ENCODE peak calls at places on chromosomes 12 and 14, in ten cellular contexts. F, H, U, A, W, S, Q, M, C and J are unnamed samples.

GRCh38 chr12:93795352-93795751 is 118.2 kb downstream of the CRADD start:
- DNase-seq in S (no peak), Q (no peak), W (no peak), H (no peak), A (no peak), U (no peak), C (no peak), M (no peak), F (no peak), J (no peak)

GRCh38 chr12:131105736-131106356 is 152.1 kb downstream of the ADGRD1 start:
- DNase-seq in H (no peak), S (no peak), W (no peak), A (peak; percentile 44), C (peak; percentile 16), F (no peak), Q (no peak), U (no peak), M (no peak), J (no peak)

GRCh38 chr12:115383668-115384067 is 699.7 kb upstream of the TBX3 start:
- DNase-seq in A (no peak), S (no peak), M (no peak), C (no peak), F (peak; percentile 97), W (no peak), H (peak; percentile 81), U (no peak), Q (peak; percentile 34), J (no peak)

GRCh38 chr12:124396544-124397398 is 101.9 kb downstream of the RFLNA start:
- DNase-seq in A (no peak), F (no peak), Q (no peak), U (no peak), S (no peak), M (no peak), W (peak; percentile 76), H (no peak), C (peak; percentile 54), J (no peak)

GRCh38 chr14:43640718-43641267 is 866.3 kb downstream of the FSCB start:
- DNase-seq in H (no peak), C (no peak), F (no peak), M (no peak), U (no peak), Q (no peak), S (no peak), A (no peak), W (no peak), J (no peak)

GRCh38 chr14:46381674-46382073 is 269.9 kb downstream of the RPL10L start:
- DNase-seq in S (no peak), U (no peak), H (no peak), F (no peak), C (no peak), A (no peak), Q (no peak), M (no peak), W (no peak), J (no peak)

GRCh38 chr14:93281937-93282336 is 50.9 kb downstream of the BTBD7 start:
- DNase-seq in M (no peak), Q (no peak), H (peak; percentile 16), S (no peak), U (no peak), W (no peak), A (no peak), C (no peak), F (no peak), J (no peak)

GRCh38 chr12:110937104-110937641 is 16.8 kb upstream of the MYL2 start:
- DNase-seq in C (no peak), U (peak; percentile 68), F (peak; percentile 79), H (peak; percentile 45), A (peak; percentile 45), Q (peak; percentile 17), W (peak; percentile 67), S (peak; percentile 81), M (peak; percentile 80), J (peak; percentile 83)

GRCh38 chr12:14272954-14273910 is 92.2 kb upstream of the ATF7IP start:
- DNase-seq in F (peak; percentile 21), U (no peak), S (no peak), W (no peak), Q (no peak), A (no peak), H (no peak), C (no peak), M (no peak), J (no peak)

GRCh38 chr14:36315159-36315853 is 5.1 kb downstream of the MBIP start:
- DNase-seq in C (no peak), U (no peak), W (no peak), S (no peak), A (no peak), F (no peak), Q (no peak), H (no peak), M (no peak), J (peak; percentile 12)

GRCh38 chr12:42426733-42427132 is 100.8 kb downstream of the PPHLN1 start:
- DNase-seq in F (peak; percentile 74), M (no peak), C (no peak), A (no peak), U (no peak), W (no peak), S (no peak), Q (peak; percentile 27), H (peak; percentile 19), J (no peak)

GRCh38 chr12:108691995-108692808 is 39.1 kb downstream of the CORO1C start:
- DNase-seq in C (peak; percentile 36), U (no peak), Q (no peak), A (no peak), W (no peak), M (no peak), H (no peak), S (no peak), F (no peak), J (no peak)

GRCh38 chr12:99767809-99768208 is 120.3 kb downstream of the GARIN6 start:
- DNase-seq in U (no peak), H (peak; percentile 45), F (peak; percentile 53), M (no peak), C (no peak), S (no peak), Q (peak; percentile 34), W (no peak), A (no peak), J (peak; percentile 4)

GRCh38 chr14:68391292-68392014 is 401.4 kb downstream of the ZFP36L1 start:
- DNase-seq in H (peak; percentile 92), S (no peak), A (no peak), Q (peak; percentile 86), F (no peak), C (peak; percentile 39), M (no peak), W (no peak), U (no peak), J (no peak)

GRCh38 chr12:12722351-12723146 is 5.4 kb downstream of the CDKN1B start:
- DNase-seq in C (no peak), H (peak; percentile 69), W (no peak), F (peak; percentile 36), Q (no peak), U (no peak), A (no peak), S (no peak), M (no peak), J (peak; percentile 42)

GRCh38 chr12:54207539-54208267 is 18.9 kb upstream of the SMUG1 start:
- DNase-seq in Q (peak; percentile 58), M (peak; percentile 90), S (peak; percentile 98), C (peak; percentile 78), H (peak; percentile 56), U (peak; percentile 93), F (peak; percentile 88), A (peak; percentile 68), W (peak; percentile 92), J (peak; percentile 76)

GRCh38 chr12:15230137-15230536 is 8.9 kb upstream of the RERG start:
- DNase-seq in A (no peak), U (no peak), M (no peak), F (no peak), W (no peak), C (no peak), Q (no peak), S (no peak), H (no peak), J (no peak)

GRCh38 chr12:132271755-132272092 is 57.7 kb downstream of the GALNT9 start:
- DNase-seq in H (no peak), A (no peak), U (no peak), M (no peak), F (no peak), Q (no peak), C (no peak), S (no peak), W (no peak), J (no peak)
- TF ChIP-seq CTCF in H (no peak), A (no peak), U (no peak), M (no peak), F (no peak), Q (no peak), C (no peak), S (no peak), W (no peak), J (no peak)

GRCh38 chr14:60276347-60276746 is 27.3 kb downstream of the PPM1A start:
- DNase-seq in H (peak; percentile 28), F (peak; percentile 33), A (no peak), Q (peak; percentile 20), C (no peak), W (no peak), U (no peak), M (no peak), S (no peak), J (no peak)
- TF ChIP-seq CTCF in H (no peak), F (no peak), A (no peak), Q (no peak), C (no peak), W (no peak), U (no peak), M (no peak), S (no peak), J (no peak)

GRCh38 chr12:122159879-122160278 is 14.1 kb downstream of the IL31 start:
- DNase-seq in U (no peak), H (no peak), M (no peak), F (no peak), W (no peak), A (no peak), Q (no peak), C (no peak), S (no peak), J (no peak)
- TF ChIP-seq CTCF in U (no peak), H (no peak), M (no peak), F (no peak), W (no peak), A (peak; percentile 7), Q (no peak), C (no peak), S (no peak), J (no peak)

DNA sequence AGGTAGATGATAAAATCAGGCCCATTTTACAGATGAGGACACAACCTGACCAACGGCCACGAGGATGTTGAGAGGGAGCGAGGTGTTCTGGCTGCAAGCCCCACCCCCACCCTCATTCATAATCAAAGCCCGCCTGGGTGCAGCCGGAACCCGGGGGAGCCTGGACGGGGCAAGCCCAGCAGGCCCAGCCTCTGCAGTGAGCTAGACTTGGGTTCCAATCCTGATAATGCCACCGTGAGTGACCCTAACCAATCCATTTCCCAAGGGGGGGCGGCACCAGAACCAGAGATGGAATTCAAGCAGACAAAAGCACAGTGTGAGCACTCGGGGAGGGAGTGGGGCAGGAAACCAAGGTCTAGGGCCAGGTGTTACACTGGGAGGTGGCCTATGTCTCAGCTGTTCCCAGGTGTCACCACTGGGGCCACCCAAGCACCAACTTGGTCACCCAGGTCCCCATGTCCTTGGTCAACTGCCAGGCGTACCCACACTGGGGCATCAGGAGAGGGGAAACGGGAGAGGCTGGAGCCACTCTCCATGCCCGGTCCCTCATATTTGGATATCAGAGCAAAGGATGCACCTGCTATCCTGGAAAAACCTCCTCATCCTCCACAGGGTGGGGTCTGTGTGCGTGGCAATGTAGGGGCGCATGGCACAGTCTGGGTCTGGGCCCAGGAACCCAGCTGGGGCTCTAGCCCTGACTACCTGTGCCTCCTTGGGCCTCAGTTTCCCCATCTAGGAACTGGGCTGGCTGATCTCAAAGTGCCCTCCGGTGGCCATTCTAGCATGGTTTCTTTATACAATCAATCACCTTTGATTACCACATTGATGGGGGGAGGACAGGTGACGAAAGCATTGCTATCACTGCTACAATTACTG is 58.4 kb downstream of the FAM222A start:
- DNase-seq in S (no peak), Q (no peak), M (no peak), H (no peak), A (no peak), C (no peak), W (no peak), F (no peak), U (no peak), J (no peak)
- TF ChIP-seq CTCF in S (no peak), Q (no peak), M (no peak), H (no peak), A (no peak), C (no peak), W (no peak), F (peak; percentile 66), U (no peak), J (no peak)